ENCODE peak calls at places on chromosomes 4 and X, in five cellular contexts. Q is endodermal cell, G is left ventricle myocardium inferior, W is cardiac muscle cell, P is smooth muscle cell of the brain vasculature. A is an unnamed sample.

GRCh38 chr4:106868381-106869035 is 167.6 kb downstream of the DKK2 start:
- DNase-seq in G (no peak), Q (no peak), W (no peak), P (peak), A (no peak)

GRCh38 chrX:1484638-1485019 is 31.9 kb upstream of the ASMTL start:
- DNase-seq in W (no peak), G (no peak), Q (no peak), P (no peak), A (no peak)

GRCh38 chr4:182975806-182976205 is 58.6 kb upstream of the DCTD start:
- DNase-seq in W (no peak), Q (no peak), P (peak), G (no peak), A (peak)

GRCh38 chr4:8612646-8613045 is 20.1 kb downstream of the CPZ start:
- DNase-seq in G (no peak), Q (no peak), P (no peak), W (no peak), A (no peak)

GRCh38 chr4:16750882-16751642 is 147.4 kb downstream of the LDB2 start:
- DNase-seq in G (no peak), P (no peak), W (no peak), Q (no peak), A (no peak)

GRCh38 chrX:137916090-137916746 is 350.3 kb downstream of the ZIC3 start:
- DNase-seq in G (no peak), Q (peak), P (no peak), W (peak), A (peak)

GRCh38 chr4:106201373-106201772 is 114.6 kb downstream of the TBCK start:
- DNase-seq in W (peak), Q (no peak), P (no peak), G (no peak), A (no peak)

GRCh38 chrX:138485767-138486166 is 225.8 kb downstream of the FGF13 start:
- DNase-seq in P (no peak), W (no peak), Q (peak), G (no peak), A (no peak)

GRCh38 chr4:170675568-170676262 is 586.0 kb upstream of the AADAT start:
- DNase-seq in G (no peak), Q (no peak), W (no peak), P (no peak), A (no peak)

GRCh38 chr4:81314897-81315470 is 100.0 kb upstream of the PRKG2 start:
- DNase-seq in Q (no peak), G (no peak), P (no peak), W (no peak), A (no peak)

GRCh38 chr4:1565598-1566295 is 118.4 kb downstream of the FAM53A start:
- DNase-seq in W (no peak), Q (peak), G (no peak), P (no peak), A (no peak)

GRCh38 chrX:153865321-153865580 is 20.7 kb downstream of the L1CAM start:
- DNase-seq in P (no peak), G (no peak), W (no peak), Q (no peak), A (no peak)

GRCh38 chrX:24718771-24719170 is 25.1 kb downstream of the POLA1 start:
- DNase-seq in W (no peak), G (no peak), P (no peak), Q (no peak), A (no peak)

GRCh38 chrX:53263597-53264094 is 17.7 kb downstream of the IQSEC2 start:
- DNase-seq in W (no peak), G (no peak), P (no peak), Q (no peak), A (peak)

GRCh38 chrX:143580266-143580665 is 55.6 kb downstream of the SLITRK4 start:
- DNase-seq in Q (no peak), G (no peak), P (no peak), W (peak), A (no peak)

GRCh38 chr4:154908168-154908567 is 127.1 kb downstream of the RBM46 start:
- DNase-seq in P (no peak), G (no peak), W (no peak), Q (no peak), A (no peak)

GRCh38 chr4:173522874-173523395 is 7.1 kb downstream of the HAND2 start:
- DNase-seq in G (peak), Q (no peak), P (no peak), W (no peak), A (no peak)

GRCh38 chrX:56994375-56995270 is 718 bp downstream of the SPIN3 start:
- DNase-seq in P (no peak), W (no peak), Q (no peak), G (peak), A (no peak)

GRCh38 chr4:99917575-99917974 is 23.3 kb upstream of the LAMTOR3 start:
- DNase-seq in P (no peak), G (no peak), Q (no peak), W (no peak), A (no peak)

GRCh38 chr4:129352480-129352879 is 256.5 kb downstream of the C4orf33 start:
- DNase-seq in P (no peak), Q (no peak), G (no peak), W (no peak), A (no peak)

GRCh38 chr4:8185930-8186329 is 13.2 kb upstream of the SH3TC1 start:
- DNase-seq in G (no peak), W (no peak), Q (no peak), P (peak), A (no peak)

GRCh38 chr4:180164799-180165198 is 2078.4 kb upstream of the TENM3 start:
- DNase-seq in Q (no peak), G (no peak), W (no peak), P (no peak), A (no peak)

GRCh38 chrX:73262991-73263390 is 48.3 kb upstream of the NAP1L2 start:
- DNase-seq in G (no peak), W (no peak), P (no peak), Q (no peak), A (no peak)

A was measured in erythroblast.